ENCODE peak calls at places on chromosome 1, in ten cellular contexts. Q is CD4-positive, CD25-positive, alpha-beta regulatory T cell; V is stimulated activated CD8-positive, alpha-beta memory T cell treated with anti-CD3 and anti-CD28 coated beads, Interleukin-7, amount 100 ng/mL, for 1 hour; X is iPS-NIHi11; F is caudate nucleus; Y is hippocampal formation; U is hepatocyte; O is RPMI8226; J is ELR; K is HT1080. B is an unnamed sample.
A peak's percentile ranks its signal among the peaks of the same experiment; 100 is the strongest.

GRCh38 chr1:6348511-6349191 is 44.9 kb downstream of the ACOT7 start:
- DNase-seq in Q (peak; percentile 59), V (peak; percentile 29), X (no peak), F (no peak), Y (no peak), U (no peak), O (no peak), J (peak; percentile 46), K (peak; percentile 95), B (no peak)

GRCh38 chr1:109877320-109877771 is 33.3 kb upstream of the CSF1 start:
- DNase-seq in Q (no peak), V (no peak), X (peak; percentile 70), F (peak; percentile 19), Y (peak; percentile 63), U (peak; percentile 85), O (no peak), J (peak; percentile 94), K (peak; percentile 80), B (peak; percentile 57)

GRCh38 chr1:32215629-32216505 is 6.3 kb downstream of the TMEM234 start:
- DNase-seq in Q (peak; percentile 53), V (peak; percentile 31), X (peak; percentile 81), F (no peak), Y (peak; percentile 20), U (peak; percentile 87), O (peak; percentile 72), J (peak; percentile 81), K (peak; percentile 65), B (peak; percentile 35)

GRCh38 chr1:3457910-3458621 is 3.6 kb downstream of the ARHGEF16 start:
- DNase-seq in Q (no peak), V (no peak), X (no peak), F (no peak), Y (no peak), U (no peak), O (peak; percentile 61), J (no peak), K (no peak), B (peak; percentile 38)

GRCh38 chr1:24126023-24126671 is 14.2 kb upstream of the MYOM3 start:
- DNase-seq in Q (no peak), V (no peak), X (no peak), F (no peak), Y (no peak), U (no peak), O (no peak), J (peak; percentile 53), K (peak; percentile 23), B (no peak)

GRCh38 chr1:225926551-225927113 is 2.6 kb upstream of the PYCR2 start:
- DNase-seq in Q (no peak), V (no peak), X (no peak), F (no peak), Y (no peak), U (no peak), O (no peak), J (peak; percentile 31), K (no peak), B (no peak)

GRCh38 chr1:208240698-208241355 is 3.4 kb downstream of the PLXNA2 start:
- DNase-seq in Q (no peak), V (no peak), X (no peak), F (no peak), Y (no peak), U (no peak), O (no peak), J (no peak), K (no peak), B (no peak)

GRCh38 chr1:60857851-60858250 is 224.5 kb upstream of the NFIA start:
- DNase-seq in Q (no peak), V (no peak), X (no peak), F (no peak), Y (no peak), U (no peak), O (no peak), J (no peak), K (no peak), B (no peak)

GRCh38 chr1:79364896-79365295 is 358.4 kb upstream of the ADGRL4 start:
- DNase-seq in Q (no peak), V (no peak), X (no peak), F (no peak), Y (no peak), U (no peak), O (no peak), J (peak; percentile 29), K (peak; percentile 17), B (no peak)

GRCh38 chr1:206442101-206442500 is 28.2 kb upstream of the IKBKE start:
- DNase-seq in Q (no peak), V (no peak), X (no peak), F (no peak), Y (no peak), U (no peak), O (no peak), J (peak; percentile 86), K (peak; percentile 78), B (no peak)

GRCh38 chr1:204558467-204558866 is 42.3 kb downstream of the MDM4 start:
- DNase-seq in Q (no peak), V (no peak), X (no peak), F (no peak), Y (no peak), U (no peak), O (peak; percentile 12), J (no peak), K (no peak), B (no peak)

GRCh38 chr1:107867422-107867821 is 97.6 kb downstream of the VAV3 start:
- DNase-seq in Q (no peak), V (no peak), X (peak; percentile 55), F (no peak), Y (no peak), U (no peak), O (no peak), J (no peak), K (no peak), B (no peak)

GRCh38 chr1:7531562-7532340 is 239.3 kb upstream of the VAMP3 start:
- DNase-seq in Q (no peak), V (no peak), X (no peak), F (no peak), Y (no peak), U (no peak), O (no peak), J (no peak), K (no peak), B (no peak)

GRCh38 chr1:228004331-228004871 is 2.4 kb upstream of the WNT3A start:
- DNase-seq in Q (no peak), V (no peak), X (peak; percentile 77), F (peak; percentile 50), Y (no peak), U (peak; percentile 60), O (peak; percentile 79), J (peak; percentile 57), K (no peak), B (no peak)

GRCh38 chr1:210292276-210292851 is 36.3 kb upstream of the HHAT start:
- DNase-seq in Q (no peak), V (no peak), X (peak; percentile 88), F (no peak), Y (peak; percentile 24), U (peak; percentile 84), O (peak; percentile 25), J (peak; percentile 70), K (no peak), B (peak; percentile 11)

GRCh38 chr1:86062458-86062857 is 94.1 kb downstream of the COL24A1 start:
- DNase-seq in Q (no peak), V (no peak), X (no peak), F (no peak), Y (no peak), U (no peak), O (no peak), J (no peak), K (peak; percentile 24), B (no peak)

GRCh38 chr1:156664949-156665411 is 12.2 kb downstream of the NES start:
- DNase-seq in Q (no peak), V (no peak), X (no peak), F (no peak), Y (no peak), U (peak; percentile 66), O (peak; percentile 78), J (no peak), K (no peak), B (no peak)

GRCh38 chr1:178733972-178734371 is 8.9 kb downstream of the RALGPS2 start:
- DNase-seq in Q (no peak), V (no peak), X (no peak), F (no peak), Y (no peak), U (no peak), O (no peak), J (peak; percentile 29), K (no peak), B (no peak)

GRCh38 chr1:8238141-8239038 is 79.5 kb upstream of the SLC45A1 start:
- DNase-seq in Q (no peak), V (no peak), X (no peak), F (no peak), Y (no peak), U (no peak), O (no peak), J (peak; percentile 91), K (peak; percentile 89), B (no peak)

GRCh38 chr1:167562697-167563096 is 9.1 kb upstream of the CREG1 start:
- DNase-seq in Q (no peak), V (no peak), X (no peak), F (no peak), Y (no peak), U (no peak), O (no peak), J (peak; percentile 47), K (no peak), B (no peak)

GRCh38 chr1:154427173-154428139 is 22.3 kb downstream of the IL6R start:
- DNase-seq in Q (no peak), V (no peak), X (no peak), F (no peak), Y (no peak), U (peak; percentile 59), O (peak; percentile 72), J (no peak), K (no peak), B (no peak)

GRCh38 chr1:37476460-37477197 is 2.2 kb downstream of the ZC3H12A start:
- DNase-seq in Q (peak; percentile 8), V (no peak), X (no peak), F (no peak), Y (no peak), U (peak; percentile 89), O (no peak), J (peak; percentile 93), K (peak; percentile 91), B (no peak)

GRCh38 chr1:201430790-201431189 is 9.3 kb upstream of the TNNI1 start:
- DNase-seq in Q (no peak), V (no peak), X (no peak), F (no peak), Y (no peak), U (no peak), O (no peak), J (no peak), K (no peak), B (no peak)

GRCh38 chr1:221099747-221100146 is 220.5 kb downstream of the HLX start:
- DNase-seq in Q (no peak), V (no peak), X (no peak), F (no peak), Y (no peak), U (no peak), O (no peak), J (no peak), K (no peak), B (no peak)

GRCh38 chr1:176206006-176206960 is 803 bp downstream of the COP1 start:
- DNase-seq in Q (peak; percentile 6), V (peak; percentile 11), X (peak; percentile 60), F (peak; percentile 48), Y (no peak), U (peak; percentile 67), O (peak; percentile 59), J (peak; percentile 63), K (peak; percentile 40), B (peak; percentile 35)

GRCh38 chr1:2001773-2002411 is 1.7 kb downstream of the CFAP74 start:
- DNase-seq in Q (no peak), V (no peak), X (no peak), F (no peak), Y (no peak), U (peak; percentile 53), O (no peak), J (no peak), K (no peak), B (no peak)

GRCh38 chr1:3333903-3334302 is 120.6 kb upstream of the ARHGEF16 start:
- DNase-seq in Q (no peak), V (no peak), X (no peak), F (peak; percentile 21), Y (no peak), U (no peak), O (no peak), J (no peak), K (no peak), B (peak; percentile 42)

GRCh38 chr1:31785947-31786290 is 21.8 kb upstream of the ADGRB2 start:
- DNase-seq in Q (no peak), V (no peak), X (no peak), F (no peak), Y (no peak), U (no peak), O (no peak), J (no peak), K (no peak), B (no peak)